ENCODE peak calls at places on chromosome 6, in five cellular contexts. One of them, this sample, is unnamed. For H3K4me1, the result is how much of the 10 kb centered on the place peaks cover.

GRCh38 chr6:108800510-108800909 is 47.7 kb upstream of the ARMC2 start:
- DNase-seq in colonic mucosa: no peak
- DNase-seq in hepatocyte: no peak
- DNase-seq in uterus: no peak
- DNase-seq in mucosa of descending colon: no peak
- DNase-seq in this sample: no peak

GRCh38 chr6:2986722-2987196 is 12.9 kb upstream of the NQO2 start:
- DNase-seq in colonic mucosa: peak
- DNase-seq in hepatocyte: no peak
- DNase-seq in uterus: peak
- DNase-seq in mucosa of descending colon: no peak
- DNase-seq in this sample: no peak

GRCh38 chr6:34176261-34177031 is 30.6 kb upstream of the GRM4 start:
- DNase-seq in colonic mucosa: no peak
- DNase-seq in hepatocyte: no peak
- DNase-seq in uterus: no peak
- DNase-seq in mucosa of descending colon: no peak
- DNase-seq in this sample: no peak

GRCh38 chr6:18362058-18362561 is 25.0 kb upstream of the RNF144B start:
- DNase-seq in colonic mucosa: no peak
- DNase-seq in hepatocyte: no peak
- DNase-seq in uterus: no peak
- DNase-seq in mucosa of descending colon: no peak
- DNase-seq in this sample: no peak

GRCh38 chr6:52808660-52809059 is 5.0 kb upstream of the GSTA1 start:
- DNase-seq in colonic mucosa: no peak
- DNase-seq in hepatocyte: no peak
- DNase-seq in uterus: no peak
- DNase-seq in mucosa of descending colon: no peak
- DNase-seq in this sample: no peak

GRCh38 chr6:119273799-119274595 is 75.6 kb downstream of the MAN1A1 start:
- DNase-seq in colonic mucosa: no peak
- DNase-seq in hepatocyte: no peak
- DNase-seq in uterus: no peak
- DNase-seq in mucosa of descending colon: no peak
- DNase-seq in this sample: no peak

GRCh38 chr6:24927985-24928735 is 7.6 kb downstream of the RIPOR2 start:
- DNase-seq in colonic mucosa: no peak
- DNase-seq in hepatocyte: no peak
- DNase-seq in uterus: no peak
- DNase-seq in mucosa of descending colon: no peak
- DNase-seq in this sample: no peak

GRCh38 chr6:75849329-75850025 is 100.4 kb downstream of the MYO6 start:
- DNase-seq in colonic mucosa: peak
- DNase-seq in hepatocyte: peak
- DNase-seq in uterus: no peak
- DNase-seq in mucosa of descending colon: no peak
- DNase-seq in this sample: peak

GRCh38 chr6:53115113-53115512 is 33.5 kb downstream of the GCM1 start:
- DNase-seq in colonic mucosa: no peak
- DNase-seq in hepatocyte: no peak
- DNase-seq in uterus: no peak
- DNase-seq in mucosa of descending colon: no peak
- DNase-seq in this sample: no peak

DNA sequence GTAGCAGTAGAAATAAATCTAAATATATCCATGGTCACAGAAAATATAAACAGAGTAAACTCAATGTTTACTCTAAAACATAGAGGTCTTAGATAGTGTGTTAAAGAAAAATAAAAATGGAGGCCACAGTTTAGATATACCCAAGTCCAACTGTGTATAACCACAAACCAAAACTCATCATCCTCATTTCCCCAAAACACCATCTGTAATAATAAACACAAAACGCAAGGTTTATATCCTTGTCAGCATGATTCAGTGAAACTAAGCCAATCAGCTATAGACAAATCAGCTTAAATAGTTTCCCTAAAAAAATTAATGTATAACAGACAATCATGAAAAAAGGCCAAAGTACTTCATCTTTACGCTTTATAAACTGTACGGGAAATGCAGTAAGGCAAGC is 2.7 kb upstream of the HACE1 start:
- DNase-seq in colonic mucosa: no peak
- DNase-seq in hepatocyte: no peak
- DNase-seq in uterus: no peak
- DNase-seq in mucosa of descending colon: no peak
- DNase-seq in this sample: no peak
- H3K4me1 ChIP-seq in colonic mucosa: under half
- H3K4me1 ChIP-seq in hepatocyte: under half
- H3K4me1 ChIP-seq in uterus: under half
- H3K4me1 ChIP-seq in mucosa of descending colon: under half
- H3K4me1 ChIP-seq in this sample: under half

GRCh38 chr6:47698342-47698787 is at the start of gene ADGRF4:
- DNase-seq in colonic mucosa: peak
- DNase-seq in hepatocyte: peak
- DNase-seq in uterus: no peak
- DNase-seq in mucosa of descending colon: peak
- DNase-seq in this sample: peak
- H3K4me3 ChIP-seq in colonic mucosa: no peak
- H3K4me3 ChIP-seq in hepatocyte: no peak
- H3K4me3 ChIP-seq in uterus: no peak
- H3K4me3 ChIP-seq in mucosa of descending colon: no peak
- H3K4me3 ChIP-seq in this sample: peak

GRCh38 chr6:148508401-148509151 is 165.9 kb downstream of the SASH1 start:
- DNase-seq in colonic mucosa: no peak
- DNase-seq in hepatocyte: peak
- DNase-seq in uterus: no peak
- DNase-seq in mucosa of descending colon: no peak
- DNase-seq in this sample: no peak
- TF ChIP-seq CTCF in colonic mucosa: no peak
- TF ChIP-seq CTCF in hepatocyte: no peak
- TF ChIP-seq CTCF in uterus: no peak
- TF ChIP-seq CTCF in mucosa of descending colon: no peak
- TF ChIP-seq CTCF in this sample: no peak

GRCh38 chr6:15555101-15556038 is 107.5 kb downstream of the DTNBP1 start:
- DNase-seq in colonic mucosa: no peak
- DNase-seq in hepatocyte: no peak
- DNase-seq in uterus: no peak
- DNase-seq in mucosa of descending colon: no peak
- DNase-seq in this sample: no peak
- H3K4me1 ChIP-seq in colonic mucosa: under half
- H3K4me1 ChIP-seq in hepatocyte: under half
- H3K4me1 ChIP-seq in uterus: under half
- H3K4me1 ChIP-seq in mucosa of descending colon: under half
- H3K4me1 ChIP-seq in this sample: under half

GRCh38 chr6:117448732-117449131 is 23.0 kb upstream of the ROS1 start:
- DNase-seq in colonic mucosa: no peak
- DNase-seq in hepatocyte: peak
- DNase-seq in uterus: no peak
- DNase-seq in mucosa of descending colon: no peak
- DNase-seq in this sample: no peak
- H3K4me3 ChIP-seq in colonic mucosa: no peak
- H3K4me3 ChIP-seq in hepatocyte: no peak
- H3K4me3 ChIP-seq in uterus: no peak
- H3K4me3 ChIP-seq in mucosa of descending colon: no peak
- H3K4me3 ChIP-seq in this sample: no peak